ENCODE peak calls at places on chromosomes 11 and 22, in four cellular contexts. H is HCT116, Q is GM12865, D is psoas muscle. A is an unnamed sample.

GRCh38 chr11:84886344-84886743 is 740.8 kb downstream of the DLG2 start:
- DNase-seq in D (no peak), H (no peak), Q (no peak), A (no peak)

GRCh38 chr11:66317766-66318575 is 1.1 kb upstream of the CD248 start:
- DNase-seq in Q (peak), H (no peak), D (peak), A (no peak)

GRCh38 chr11:119188067-119188466 is 2.8 kb downstream of the NHERF4 start:
- DNase-seq in H (no peak), D (no peak), Q (no peak), A (no peak)

GRCh38 chr11:129643031-129643721 is 172.5 kb upstream of the TMEM45B start:
- DNase-seq in H (no peak), D (no peak), Q (no peak), A (no peak)

GRCh38 chr22:17192186-17192585 is 27.0 kb downstream of the ADA2 start:
- DNase-seq in Q (no peak), D (no peak), H (no peak), A (no peak)

GRCh38 chr22:38491707-38492348 is 14.3 kb downstream of the DDX17 start:
- DNase-seq in H (no peak), Q (no peak), D (no peak), A (no peak)

GRCh38 chr11:87493516-87493915 is 455.8 kb downstream of the TMEM135 start:
- DNase-seq in D (no peak), H (no peak), Q (no peak), A (no peak)

GRCh38 chr11:115334932-115335788 is 169.1 kb downstream of the CADM1 start:
- DNase-seq in Q (peak), D (no peak), H (no peak), A (peak)

GRCh38 chr11:122102426-122102825 is 13.6 kb downstream of the BLID start:
- DNase-seq in D (no peak), Q (no peak), H (no peak), A (no peak)

GRCh38 chr11:69792611-69793010 is 17.5 kb upstream of the FGF4 start:
- DNase-seq in D (no peak), H (no peak), Q (no peak), A (no peak)

GRCh38 chr11:112266410-112266778 is 5.7 kb upstream of the PLET1 start:
- DNase-seq in Q (no peak), D (no peak), H (no peak), A (no peak)

GRCh38 chr11:12845739-12846358 is 163.3 kb upstream of the RASSF10 start:
- DNase-seq in H (no peak), Q (no peak), D (peak), A (no peak)

GRCh38 chr11:47587733-47588326 is 1.4 kb downstream of the FAM180B start:
- DNase-seq in D (peak), H (no peak), Q (no peak), A (no peak)

GRCh38 chr22:38924197-38924952 is 33.0 kb upstream of the APOBEC3A start:
- DNase-seq in Q (no peak), H (peak), D (peak), A (no peak)

GRCh38 chr22:20514658-20515406 is 7.4 kb downstream of the MED15 start:
- DNase-seq in Q (no peak), D (peak), H (no peak), A (no peak)

GRCh38 chr22:39185601-39186012 is 33.1 kb upstream of the CBX7 start:
- DNase-seq in Q (no peak), H (no peak), D (peak), A (no peak)

GRCh38 chr22:19407649-19408606 is 23.6 kb downstream of the HIRA start:
- DNase-seq in D (no peak), Q (no peak), H (no peak), A (no peak)

GRCh38 chr11:67453816-67454732 is 1.1 kb upstream of the CABP4 start:
- DNase-seq in Q (no peak), D (no peak), H (no peak), A (no peak)

GRCh38 chr11:34585870-34586654 is 34.8 kb upstream of the EHF start:
- DNase-seq in D (no peak), Q (peak), H (peak), A (peak)

GRCh38 chr22:49236541-49237075 is 591.1 kb downstream of the BRD1 start:
- DNase-seq in Q (no peak), D (no peak), H (no peak), A (no peak)

DNA sequence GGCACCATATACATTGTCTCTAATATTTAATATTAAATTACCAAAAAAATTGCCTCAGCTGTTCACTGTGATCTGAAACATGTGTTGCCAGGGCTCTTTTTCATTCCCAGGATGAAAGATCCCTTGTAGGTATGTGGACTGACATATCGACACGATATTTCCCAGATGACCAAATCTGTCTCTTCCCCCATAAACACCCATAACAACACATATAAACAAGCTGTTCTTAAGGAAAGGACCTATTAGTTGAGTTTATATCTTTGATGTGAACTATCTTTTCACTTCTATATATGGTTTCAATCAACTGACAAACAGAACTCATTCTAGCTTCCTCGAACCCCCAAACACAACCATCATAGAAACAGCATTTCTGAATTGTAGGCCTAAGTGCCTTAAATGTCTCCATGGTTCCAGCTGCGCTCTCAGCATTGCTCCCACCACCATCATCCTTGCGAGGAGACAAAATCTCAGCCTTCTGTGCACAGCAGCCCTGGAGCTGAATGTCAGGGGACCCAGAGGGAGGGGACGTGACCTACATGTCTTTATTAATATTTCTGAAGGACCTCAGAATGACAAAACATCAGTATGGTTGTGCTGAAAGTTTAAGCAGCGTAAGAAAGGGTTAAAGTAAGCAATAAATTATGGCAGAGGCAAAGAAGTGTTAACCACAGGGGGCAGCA is 67.0 kb downstream of the ETS1 start:
- DNase-seq in D (no peak), Q (no peak), H (no peak), A (no peak)
- TF ChIP-seq CTCF in D (no peak), Q (peak), H (no peak), A (peak)

GRCh38 chr22:46119093-46119728 is 31.1 kb upstream of the PPARA start:
- DNase-seq in H (no peak), Q (no peak), D (no peak), A (no peak)
- TF ChIP-seq CTCF in H (no peak), Q (no peak), D (no peak), A (no peak)

DNA sequence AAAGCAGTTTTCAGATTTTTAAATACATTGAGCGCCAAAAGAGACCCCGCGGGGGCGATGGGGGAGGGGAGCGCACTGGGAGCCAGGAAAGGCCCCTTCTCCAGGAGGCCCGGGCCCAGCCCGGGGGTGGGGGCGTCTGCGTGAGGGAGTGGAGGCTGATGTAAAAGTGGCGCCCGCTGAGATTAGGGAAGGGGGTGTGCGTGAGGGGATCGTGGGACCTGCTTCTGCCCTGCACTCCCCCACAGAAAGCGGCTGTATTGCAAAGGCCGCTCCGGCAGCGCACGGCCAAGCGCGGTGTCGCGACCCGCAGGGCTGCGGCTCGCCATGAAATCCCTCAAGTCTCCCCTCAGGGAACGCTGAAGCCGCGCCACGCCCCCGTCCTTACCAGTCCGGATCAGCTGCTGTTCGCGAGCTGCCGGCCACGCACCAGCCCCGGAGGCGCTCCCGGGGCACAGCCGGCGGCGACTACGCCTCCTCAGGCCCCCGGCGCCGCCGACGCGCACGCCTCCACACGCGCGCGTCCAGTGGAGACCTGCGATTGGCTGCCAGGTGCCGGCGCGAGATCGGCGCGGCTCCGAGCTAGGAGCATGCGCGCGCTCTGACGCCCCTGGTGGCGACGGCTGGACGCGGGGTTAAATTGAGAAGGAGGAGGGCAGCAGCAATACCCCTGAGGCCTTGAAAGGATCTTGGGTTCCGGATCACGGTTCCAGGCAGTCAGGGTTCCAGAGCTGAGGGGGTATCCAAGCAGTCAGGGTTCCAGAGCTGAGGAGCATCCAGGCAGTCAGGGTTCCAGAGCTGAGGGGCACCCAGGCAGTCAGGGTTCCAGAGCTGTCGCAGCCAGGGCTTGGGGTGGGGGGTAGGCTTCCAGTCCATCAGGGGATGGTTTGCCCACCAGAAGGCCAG is at the start of gene ZNF280B:
- DNase-seq in H (peak), Q (peak), D (peak), A (peak)
- TF ChIP-seq CTCF in H (peak), Q (peak), D (no peak), A (peak)

GRCh38 chr11:61120099-61120864 is 18.0 kb downstream of the CD5 start:
- DNase-seq in Q (no peak), H (no peak), D (no peak), A (no peak)
- TF ChIP-seq CTCF in Q (no peak), H (no peak), D (no peak), A (no peak)

GRCh38 chr11:65027213-65028067 is at the start of gene SNX15:
- DNase-seq in Q (peak), H (peak), D (peak), A (peak)
- TF ChIP-seq CTCF in Q (peak), H (peak), D (peak), A (peak)

A was measured in GM10248.